ENCODE peak calls at places on chromosomes 2 and 18, in six cellular contexts. S, N, U, X, J and G are unnamed samples.

GRCh38 chr2:219331560-219332213 is 857 bp downstream of the RESP18 start:
- DNase-seq in S (peak; percentile 92), N (no peak), U (no peak), X (no peak), J (no peak), G (peak; percentile 19)

GRCh38 chr2:240586919-240587800 is 626 bp downstream of the CAPN10 start:
- DNase-seq in S (peak; percentile 78), N (peak; percentile 37), U (no peak), X (peak; percentile 72), J (peak; percentile 38), G (peak; percentile 47)

GRCh38 chr2:38070438-38070837 is 5.5 kb downstream of the CYP1B1 start:
- DNase-seq in S (no peak), N (no peak), U (no peak), X (no peak), J (no peak), G (no peak)

GRCh38 chr2:16950436-16950835 is 284.8 kb upstream of the CYRIA start:
- DNase-seq in S (peak; percentile 47), N (no peak), U (no peak), X (no peak), J (no peak), G (no peak)

GRCh38 chr2:173766537-173767289 is 198.5 kb downstream of the SP3 start:
- DNase-seq in S (no peak), N (no peak), U (no peak), X (no peak), J (no peak), G (no peak)

GRCh38 chr2:137838255-137839092 is 125.8 kb upstream of the HNMT start:
- DNase-seq in S (no peak), N (no peak), U (no peak), X (no peak), J (peak; percentile 29), G (no peak)

GRCh38 chr2:215188078-215188477 is 49.7 kb upstream of the ABCA12 start:
- DNase-seq in S (no peak), N (no peak), U (no peak), X (no peak), J (peak; percentile 4), G (no peak)

GRCh38 chr18:13982136-13982535 is 66.8 kb upstream of the MC2R start:
- DNase-seq in S (peak; percentile 86), N (no peak), U (no peak), X (no peak), J (no peak), G (no peak)

GRCh38 chr2:128289439-128289838 is 29.2 kb downstream of the HS6ST1 start:
- DNase-seq in S (peak; percentile 69), N (no peak), U (no peak), X (no peak), J (no peak), G (peak; percentile 3)

GRCh38 chr18:75230210-75231052 is 19.8 kb downstream of the TSHZ1 start:
- DNase-seq in S (no peak), N (no peak), U (no peak), X (no peak), J (no peak), G (no peak)

GRCh38 chr2:106863387-106863786 is 22.6 kb downstream of the ST6GAL2 start:
- DNase-seq in S (peak; percentile 68), N (no peak), U (no peak), X (no peak), J (no peak), G (no peak)

GRCh38 chr2:240143276-240143675 is 2.8 kb upstream of the OTOS start:
- DNase-seq in S (no peak), N (no peak), U (no peak), X (no peak), J (no peak), G (peak; percentile 30)

GRCh38 chr2:160257742-160258577 is 57.9 kb upstream of the ITGB6 start:
- DNase-seq in S (no peak), N (no peak), U (no peak), X (no peak), J (no peak), G (no peak)
- H3K27ac ChIP-seq in S (no peak overlapping the region), N (no peak overlapping the region), U (peak overlapping the region; percentile 83), X (no peak overlapping the region), J (no peak overlapping the region), G (no peak overlapping the region)

DNA sequence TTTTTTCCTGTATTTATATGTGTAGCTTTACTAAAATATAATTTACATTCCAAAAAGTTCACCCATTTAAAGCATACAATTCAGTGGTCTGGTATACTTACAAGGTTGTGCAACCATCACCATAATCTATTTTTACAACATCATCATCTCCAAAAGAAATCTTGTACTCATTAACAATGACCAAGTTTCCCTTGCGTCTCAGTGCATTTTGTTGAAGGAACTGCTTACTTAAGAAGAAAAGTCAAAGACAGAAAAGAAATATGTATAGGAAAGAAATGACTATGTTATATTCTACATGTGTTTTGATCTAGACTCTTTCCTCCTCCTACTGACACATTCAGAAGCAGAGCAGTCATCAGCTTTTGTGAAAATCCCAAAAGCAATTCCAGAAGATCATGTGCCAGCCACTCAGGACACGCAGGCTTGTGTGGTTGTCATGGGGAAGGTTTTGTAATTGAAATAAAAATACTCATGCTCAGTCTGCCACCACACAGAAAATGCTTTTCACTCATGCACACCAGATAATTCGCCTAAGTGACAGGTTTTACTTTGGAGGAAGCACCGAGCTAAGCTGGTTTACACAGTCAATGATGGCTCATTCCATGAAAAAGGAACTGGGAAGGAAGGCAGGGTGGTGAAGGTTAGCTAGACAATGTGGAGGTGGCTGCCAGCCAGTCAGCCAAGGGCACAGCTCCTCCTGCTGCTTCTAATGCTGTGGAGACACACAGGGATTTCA is 158.5 kb upstream of the REV1 start:
- DNase-seq in S (no peak), N (no peak), U (no peak), X (no peak), J (no peak), G (no peak)
- H3K27me3 ChIP-seq in S (no peaks in the 10 kb centered on the region), N (no peaks in the 10 kb centered on the region), U (no peaks in the 10 kb centered on the region), X (no peaks in the 10 kb centered on the region), J (no peaks in the 10 kb centered on the region), G (no peaks in the 10 kb centered on the region)

DNA sequence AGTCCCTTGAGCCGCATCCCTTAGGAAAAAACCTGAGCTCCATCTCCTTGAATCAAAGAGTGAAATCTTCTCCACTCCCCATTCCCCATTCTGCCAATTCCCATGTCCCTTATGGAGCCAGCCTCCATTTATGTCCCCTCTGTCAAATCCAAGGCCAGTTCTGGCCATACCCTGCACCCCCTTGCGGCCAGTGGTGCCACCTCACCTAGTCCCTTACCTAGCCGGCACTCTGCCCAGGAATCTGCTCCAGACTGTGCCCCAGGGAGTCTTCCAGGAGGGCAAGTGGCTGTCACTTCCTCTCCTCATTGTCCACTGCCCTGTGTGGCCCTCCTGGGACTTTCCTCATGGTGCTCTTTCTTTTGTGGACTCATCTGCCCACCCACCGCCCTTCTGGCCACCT is 195.4 kb upstream of the RMP24 start:
- DNase-seq in S (peak; percentile 67), N (peak; percentile 31), U (no peak), X (no peak), J (no peak), G (no peak)
- TF ChIP-seq CTCF in S (peak; percentile 51), N (peak; percentile 72), U (no peak), X (no peak), J (no peak), G (no peak)

GRCh38 chr2:45275806-45276205 is 266.6 kb upstream of the SIX2 start:
- DNase-seq in S (no peak), N (no peak), U (no peak), X (no peak), J (peak; percentile 77), G (no peak)

GRCh38 chr2:45275235-45275805 is 266.1 kb upstream of the SIX2 start:
- DNase-seq in S (no peak), N (no peak), U (no peak), X (no peak), J (peak; percentile 73), G (no peak)

GRCh38 chr2:45273412-45274189 is 264.3 kb upstream of the SIX2 start:
- DNase-seq in S (no peak), N (no peak), U (no peak), X (no peak), J (no peak), G (no peak)

GRCh38 chr2:45272549-45273245 is 263.4 kb upstream of the SIX2 start:
- DNase-seq in S (no peak), N (no peak), U (no peak), X (no peak), J (no peak), G (no peak)

DNA sequence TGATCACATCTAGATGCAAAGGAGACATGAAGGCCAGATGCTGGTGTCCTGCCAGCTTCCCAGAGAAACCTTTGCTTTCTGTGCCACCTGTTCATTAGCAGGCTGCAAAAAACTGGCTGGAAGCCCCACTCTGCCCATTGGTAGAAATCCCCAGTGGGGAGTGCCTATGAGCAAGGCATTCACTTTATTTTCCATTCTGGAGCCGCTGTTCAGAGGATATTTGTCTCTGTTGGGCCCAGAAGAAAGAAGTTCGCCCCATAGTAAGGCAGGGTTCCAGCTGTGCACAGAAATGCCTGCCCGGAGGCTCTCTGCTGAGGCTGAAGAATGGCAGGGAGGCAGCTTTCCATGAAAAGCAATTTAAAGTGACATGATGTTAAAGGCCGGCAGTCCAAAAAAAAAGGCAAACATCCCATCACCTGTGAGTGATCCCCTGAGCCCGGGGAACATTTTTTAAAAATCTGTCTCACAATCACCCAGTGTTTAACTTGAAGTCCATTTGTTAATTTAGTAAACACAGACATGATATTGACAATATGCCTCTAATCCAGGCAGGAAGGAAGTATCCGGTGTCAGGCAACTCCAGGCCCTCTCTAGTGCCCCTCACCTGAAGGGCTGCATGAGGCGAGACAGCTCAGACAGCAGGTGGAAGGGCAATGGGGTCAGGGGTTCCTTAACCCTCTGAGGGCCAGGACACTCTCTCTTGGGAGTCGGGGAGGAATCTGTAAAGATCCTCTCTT is 265.1 kb upstream of the SIX2 start:
- DNase-seq in S (no peak), N (no peak), U (no peak), X (no peak), J (no peak), G (peak; percentile 85)
- H3K27ac ChIP-seq in S (no peak overlapping the region), N (no peak overlapping the region), U (no peak overlapping the region), X (no peak overlapping the region), J (no peak overlapping the region), G (peak overlapping the region; percentile 27)

DNA sequence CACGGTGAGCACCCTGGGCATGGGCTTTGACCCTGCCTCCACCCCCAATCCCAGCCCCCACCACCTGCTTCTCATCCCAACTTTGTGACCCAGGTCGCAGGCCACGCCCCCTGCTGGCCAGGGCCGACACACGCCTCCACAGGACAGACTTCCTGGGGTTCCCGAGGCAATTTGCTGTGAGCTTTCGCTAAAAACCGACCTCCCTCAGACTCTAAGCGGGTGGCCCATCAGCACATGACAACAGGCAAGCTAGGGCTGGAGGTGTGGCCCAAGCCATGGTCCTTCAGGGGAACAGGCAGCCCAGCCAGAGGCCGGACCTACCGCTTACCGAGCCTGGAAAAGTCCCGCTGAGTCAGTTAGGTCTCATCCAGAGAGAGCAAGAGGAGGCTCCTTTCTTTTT is 31.9 kb downstream of the C1QL2 start:
- DNase-seq in S (peak; percentile 96), N (peak; percentile 56), U (no peak), X (peak; percentile 32), J (peak; percentile 32), G (no peak)
- H3K27me3 ChIP-seq in S (no peaks in the 10 kb centered on the region), N (no peaks in the 10 kb centered on the region), U (no peaks in the 10 kb centered on the region), X (no peaks in the 10 kb centered on the region), J (no peaks in the 10 kb centered on the region), G (no peaks in the 10 kb centered on the region)

GRCh38 chr2:96960271-96960955 is 26.0 kb downstream of the FAM178B start:
- DNase-seq in S (peak; percentile 97), N (peak; percentile 93), U (no peak), X (peak; percentile 95), J (peak; percentile 54), G (peak; percentile 88)
- TF ChIP-seq CTCF in S (peak; percentile 98), N (peak; percentile 98), U (peak; percentile 84), X (peak; percentile 83), J (peak; percentile 95), G (peak; percentile 80)

DNA sequence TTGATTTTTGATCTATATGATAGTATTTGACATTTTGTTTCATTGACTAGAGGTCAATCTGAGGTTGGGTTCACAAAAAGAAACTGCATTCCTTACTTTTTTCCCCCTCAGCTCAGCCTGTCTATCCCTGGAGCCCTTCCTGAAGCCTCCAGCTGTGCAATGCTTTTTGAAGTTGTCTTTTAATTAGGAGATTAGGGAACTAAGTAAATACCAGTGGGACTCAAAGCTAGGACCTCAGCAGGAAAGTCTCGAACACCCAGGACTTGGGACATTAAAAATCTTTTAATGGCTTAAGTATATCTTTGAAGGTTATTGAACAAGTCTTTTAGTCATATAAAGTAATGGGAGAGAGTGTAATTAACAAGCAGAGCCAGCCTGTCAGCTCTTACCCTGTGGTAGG is 220.2 kb downstream of the PDE11A start:
- DNase-seq in S (peak; percentile 59), N (peak; percentile 9), U (no peak), X (no peak), J (no peak), G (no peak)
- H3K27ac ChIP-seq in S (no peak overlapping the region), N (no peak overlapping the region), U (no peak overlapping the region), X (no peak overlapping the region), J (no peak overlapping the region), G (no peak overlapping the region)